ENCODE peak calls at places on chromosome 13, in ten cellular contexts. S is Jurkat, Clone E6-1; P is bronchial epithelial cell; M is pancreas; W is Right ventricle myocardium superior; B is cardiac muscle cell; K is HFF-Myc; J is stimulated activated CD4-positive, alpha-beta T cell treated with anti-CD3 and anti-CD28 coated beads, Interleukin-1b, Interleukin-23, amount 100 ng/mL, for 4 hours; X is globus pallidus; L is lower leg skin. Z is an unnamed sample.

GRCh38 chr13:43057653-43058317 is 34.4 kb downstream of the DNAJC15 start:
- DNase-seq in S (peak), P (no peak), M (no peak), W (no peak), B (peak), K (peak), J (no peak), X (no peak), L (no peak), Z (no peak)

GRCh38 chr13:94703721-94704314 is 8.5 kb downstream of the SOX21 start:
- DNase-seq in S (no peak), P (no peak), M (no peak), W (no peak), B (no peak), K (no peak), J (no peak), X (no peak), L (no peak), Z (no peak)

GRCh38 chr13:101007245-101007644 is 332.6 kb upstream of the TMTC4 start:
- DNase-seq in S (peak), P (no peak), M (no peak), W (no peak), B (no peak), K (no peak), J (no peak), X (no peak), L (no peak), Z (no peak)

GRCh38 chr13:38763446-38764381 is 76.8 kb downstream of the FREM2 start:
- DNase-seq in S (peak), P (peak), M (no peak), W (no peak), B (peak), K (peak), J (no peak), X (peak), L (no peak), Z (peak)

GRCh38 chr13:75226092-75226491 is 255.9 kb downstream of the TBC1D4 start:
- DNase-seq in S (no peak), P (peak), M (no peak), W (no peak), B (no peak), K (no peak), J (no peak), X (no peak), L (no peak), Z (no peak)

GRCh38 chr13:86087241-86087640 is 288.0 kb upstream of the SLITRK6 start:
- DNase-seq in S (no peak), P (peak), M (no peak), W (no peak), B (no peak), K (no peak), J (no peak), X (no peak), L (no peak), Z (no peak)

GRCh38 chr13:30847697-30848307 is 58.3 kb upstream of the MEDAG start:
- DNase-seq in S (no peak), P (peak), M (no peak), W (no peak), B (peak), K (no peak), J (no peak), X (no peak), L (no peak), Z (no peak)

GRCh38 chr13:77176350-77176749 is 149.4 kb upstream of the FBXL3 start:
- DNase-seq in S (no peak), P (peak), M (no peak), W (no peak), B (peak), K (no peak), J (no peak), X (no peak), L (no peak), Z (no peak)

GRCh38 chr13:60398438-60398891 is 1.4 kb downstream of the TDRD3 start:
- DNase-seq in S (no peak), P (no peak), M (no peak), W (no peak), B (no peak), K (no peak), J (no peak), X (no peak), L (no peak), Z (no peak)

Z was measured in D341Med.